ENCODE peak calls at places on chromosomes 13 and 19, in four cellular contexts. U is HS-5, Q is cardiac fibroblast, N is putamen. Y is an unnamed sample.

GRCh38 chr19:21128901-21129698 is 12.7 kb upstream of the ZNF431 start:
- DNase-seq in U (no peak), Q (no peak), N (no peak), Y (no peak)

GRCh38 chr13:65966991-65967451 is 1263.1 kb downstream of the PCDH9 start:
- DNase-seq in U (no peak), Q (peak; percentile 76), N (peak; percentile 14), Y (peak; percentile 20)

GRCh38 chr19:45522010-45522941 is 15.0 kb downstream of the VASP start:
- DNase-seq in U (no peak), N (no peak), Q (no peak), Y (no peak)

GRCh38 chr13:40388617-40389016 is 277.8 kb downstream of the FOXO1 start:
- DNase-seq in Q (no peak), U (no peak), N (no peak), Y (no peak)

GRCh38 chr13:97986841-97987240 is 33.4 kb downstream of the IPO5 start:
- DNase-seq in N (no peak), Q (no peak), U (no peak), Y (no peak)

GRCh38 chr19:10211071-10211470 is 16.3 kb upstream of the DNMT1 start:
- DNase-seq in N (no peak), Q (no peak), U (no peak), Y (no peak)

GRCh38 chr13:113090415-113090770 is 15.2 kb upstream of the F7 start:
- DNase-seq in Q (no peak), U (no peak), N (no peak), Y (no peak)

GRCh38 chr19:33720691-33721682 is 75.7 kb upstream of the KCTD15 start:
- DNase-seq in Q (no peak), N (no peak), U (no peak), Y (no peak)

GRCh38 chr13:77516342-77516789 is 19.1 kb upstream of the SCEL start:
- DNase-seq in U (peak; percentile 44), N (no peak), Q (peak; percentile 76), Y (peak; percentile 82)

GRCh38 chr19:27746691-27747380 is 1466.1 kb downstream of the UQCRFS1 start:
- DNase-seq in N (no peak), U (no peak), Q (peak; percentile 5), Y (peak; percentile 20)

GRCh38 chr19:5452594-5453565 is 2.3 kb upstream of the ZNRF4 start:
- DNase-seq in U (no peak), N (no peak), Q (peak; percentile 44), Y (no peak)

GRCh38 chr13:45807520-45808099 is 43.9 kb downstream of the SIAH3 start:
- DNase-seq in Q (peak; percentile 70), U (peak; percentile 29), N (peak; percentile 33), Y (peak; percentile 21)

GRCh38 chr13:40508112-40508511 is 158.3 kb downstream of the FOXO1 start:
- DNase-seq in Q (peak; percentile 89), N (no peak), U (no peak), Y (peak; percentile 60)

GRCh38 chr13:36275190-36276002 is 22.2 kb downstream of the CCDC169 start:
- DNase-seq in U (no peak), Q (peak; percentile 89), N (peak; percentile 18), Y (no peak)

GRCh38 chr19:54164369-54165068 is 5.0 kb upstream of the LENG1 start:
- DNase-seq in Q (peak; percentile 64), U (no peak), N (no peak), Y (no peak)

GRCh38 chr19:46299695-46300094 is 2.9 kb downstream of the HIF3A start:
- DNase-seq in N (no peak), U (no peak), Q (no peak), Y (no peak)

GRCh38 chr19:47210689-47211316 is 20.2 kb downstream of the BBC3 start:
- DNase-seq in N (no peak), U (no peak), Q (peak; percentile 89), Y (peak; percentile 50)

GRCh38 chr19:11346104-11346940 is at the start of the genes CCDC159 and TMEM205:
- DNase-seq in U (peak; percentile 99), N (peak; percentile 99), Q (peak; percentile 100), Y (peak; percentile 99)

GRCh38 chr19:46015961-46016425 is 6.9 kb downstream of the PGLYRP1 start:
- DNase-seq in N (no peak), Q (no peak), U (no peak), Y (no peak)

GRCh38 chr13:77387607-77388200 is 60.8 kb upstream of the MYCBP2 start:
- DNase-seq in N (no peak), Q (no peak), U (no peak), Y (no peak)

GRCh38 chr19:48819366-48819816 is 8.6 kb upstream of the BCAT2 start:
- DNase-seq in N (no peak), U (no peak), Q (peak; percentile 80), Y (peak; percentile 66)

GRCh38 chr19:4386038-4386782 is 14.1 kb downstream of the SH3GL1 start:
- DNase-seq in N (peak; percentile 65), U (no peak), Q (no peak), Y (no peak)

GRCh38 chr13:38538412-38538811 is 148.5 kb upstream of the FREM2 start:
- DNase-seq in N (no peak), Q (no peak), U (no peak), Y (no peak)

GRCh38 chr13:97028441-97029299 is 34.4 kb upstream of the OXGR1 start:
- DNase-seq in Q (peak; percentile 76), U (no peak), N (peak; percentile 57), Y (peak; percentile 26)

GRCh38 chr13:113411216-113412023 is 41.9 kb downstream of the ADPRHL1 start:
- DNase-seq in Q (peak; percentile 96), U (peak; percentile 64), N (no peak), Y (peak; percentile 25)

GRCh38 chr19:16801599-16801998 is 27.6 kb upstream of the SIN3B start:
- DNase-seq in Q (peak; percentile 82), N (no peak), U (no peak), Y (peak; percentile 36)